ENCODE peak calls at places on chromosomes 7 and 10, in nine cellular contexts. L, H, M, V, Z, A, P, E and Q are unnamed samples.

GRCh38 chr10:90742189-90742588 is 115.7 kb downstream of the HTR7 start:
- DNase-seq in A (no peak), M (no peak), E (no peak), Z (no peak), V (no peak), H (no peak), P (no peak), L (peak), Q (no peak)

GRCh38 chr10:27041196-27041595 is 59.1 kb downstream of the ANKRD26 start:
- DNase-seq in V (no peak), E (no peak), A (no peak), P (no peak), M (no peak), Z (no peak), H (no peak), L (peak), Q (no peak)

GRCh38 chr10:90530526-90530925 is 327.3 kb downstream of the HTR7 start:
- DNase-seq in H (no peak), A (no peak), V (no peak), P (no peak), Z (no peak), L (no peak), M (no peak), E (no peak), Q (no peak)

GRCh38 chr7:139660317-139661042 is 117.3 kb downstream of the HIPK2 start:
- DNase-seq in E (no peak), Z (no peak), V (no peak), P (no peak), L (no peak), H (no peak), M (no peak), A (no peak), Q (no peak)

GRCh38 chr7:47931788-47932425 is 16.4 kb downstream of the PKD1L1 start:
- DNase-seq in M (no peak), Z (no peak), V (no peak), A (no peak), H (no peak), L (peak), E (no peak), P (no peak), Q (no peak)

GRCh38 chr7:140596751-140597424 is 43.7 kb downstream of the DENND2A start:
- DNase-seq in E (no peak), V (no peak), P (no peak), L (peak), A (no peak), H (no peak), M (no peak), Z (no peak), Q (no peak)

GRCh38 chr10:80408198-80409085 is at the start of gene PRXL2A:
- DNase-seq in L (no peak), A (peak), V (peak), P (no peak), M (peak), Z (peak), H (peak), E (peak), Q (peak)

GRCh38 chr10:69958232-69958902 is 94.3 kb upstream of the MACROH2A2 start:
- DNase-seq in P (no peak), H (no peak), V (peak), M (no peak), L (peak), E (peak), Z (peak), A (peak), Q (peak)

GRCh38 chr10:112875474-112876267 is 74.4 kb upstream of the TCF7L2 start:
- DNase-seq in H (no peak), P (no peak), L (peak), A (no peak), E (no peak), Z (no peak), V (no peak), M (no peak), Q (no peak)

GRCh38 chr10:106931159-106931852 is 233.2 kb downstream of the SORCS1 start:
- DNase-seq in M (no peak), A (no peak), P (no peak), L (no peak), H (no peak), Z (no peak), V (no peak), E (no peak), Q (no peak)

GRCh38 chr10:32943854-32944661 is 14.0 kb downstream of the ITGB1 start:
- DNase-seq in E (no peak), A (no peak), M (no peak), V (no peak), Z (no peak), P (no peak), H (no peak), L (no peak), Q (no peak)

GRCh38 chr10:3239920-3240909 is 67.6 kb upstream of the PITRM1 start:
- DNase-seq in L (no peak), Z (no peak), V (no peak), A (no peak), P (no peak), E (no peak), H (no peak), M (no peak), Q (no peak)

GRCh38 chr10:103593022-103593570 is 99.6 kb downstream of the NEURL1 start:
- DNase-seq in M (no peak), E (no peak), H (no peak), P (no peak), Z (no peak), V (no peak), A (no peak), L (no peak), Q (no peak)

GRCh38 chr7:1141651-1142050 is 18.3 kb downstream of the ZFAND2A start:
- DNase-seq in P (no peak), V (no peak), L (no peak), Z (peak), M (no peak), E (no peak), H (no peak), A (no peak), Q (no peak)

GRCh38 chr10:78528749-78529204 is 495.1 kb downstream of the RPS24 start:
- DNase-seq in E (no peak), A (peak), Z (peak), M (peak), V (peak), H (no peak), L (no peak), P (no peak), Q (peak)

GRCh38 chr7:39181398-39181797 is 203.7 kb downstream of the POU6F2 start:
- DNase-seq in P (no peak), M (no peak), A (no peak), Z (no peak), L (no peak), H (no peak), E (no peak), V (no peak), Q (no peak)

GRCh38 chr10:98589007-98589406 is 142.3 kb upstream of the HPS1 start:
- DNase-seq in A (no peak), V (no peak), P (no peak), M (no peak), L (peak), Z (no peak), E (no peak), H (no peak), Q (no peak)

GRCh38 chr7:318476-319266 is 28.7 kb downstream of the FOXL3 start:
- DNase-seq in L (no peak), H (no peak), M (no peak), Z (no peak), V (peak), E (no peak), P (peak), A (no peak), Q (no peak)

GRCh38 chr10:114043532-114044250 is at the start of gene ADRB1:
- DNase-seq in V (peak), Z (peak), E (peak), P (peak), H (no peak), A (peak), L (peak), M (peak), Q (peak)

GRCh38 chr10:89301721-89302445 is at the start of gene IFIT2:
- DNase-seq in E (peak), Z (no peak), V (peak), A (peak), H (no peak), M (peak), L (peak), P (no peak), Q (no peak)

GRCh38 chr7:1248077-1248458 is 15.4 kb downstream of the UNCX start:
- DNase-seq in Z (no peak), P (no peak), V (no peak), L (no peak), M (no peak), A (no peak), E (no peak), H (no peak), Q (no peak)

GRCh38 chr10:112369495-112370423 is 4.2 kb upstream of the ACSL5 start:
- DNase-seq in V (no peak), L (no peak), A (no peak), Z (no peak), E (no peak), H (no peak), M (no peak), P (no peak), Q (no peak)

GRCh38 chr10:77204171-77204570 is 433.4 kb downstream of the KCNMA1 start:
- DNase-seq in P (no peak), E (no peak), H (no peak), L (peak), Z (no peak), V (no peak), M (no peak), A (no peak), Q (no peak)

GRCh38 chr10:124992462-124993344 is 50.8 kb downstream of the ZRANB1 start:
- DNase-seq in E (peak), V (peak), L (peak), H (no peak), Z (peak), M (no peak), P (no peak), A (no peak), Q (no peak)

GRCh38 chr10:97384641-97385040 is 16.5 kb downstream of the RRP12 start:
- DNase-seq in A (no peak), P (no peak), M (no peak), L (no peak), Z (no peak), H (no peak), E (no peak), V (no peak), Q (no peak)

GRCh38 chr10:78892383-78893191 is 176.2 kb upstream of the ZMIZ1 start:
- DNase-seq in E (no peak), Z (no peak), H (no peak), A (no peak), M (no peak), P (no peak), L (no peak), V (no peak), Q (no peak)

GRCh38 chr7:142587578-142588191 is 161.6 kb upstream of the PRSS1 start:
- DNase-seq in V (no peak), Z (no peak), H (no peak), L (peak), M (no peak), E (no peak), A (peak), P (no peak), Q (no peak)

GRCh38 chr7:111980721-111981120 is 225.5 kb downstream of the DOCK4 start:
- DNase-seq in H (no peak), Z (no peak), E (no peak), V (no peak), M (no peak), P (no peak), L (no peak), A (no peak), Q (no peak)